ENCODE peak calls at places on chromosomes 4 and X, in five cellular contexts. R is NCI-H345, Q is mesendoderm, I is left ventricle myocardium inferior, X is GM04504. P is an unnamed sample.

GRCh38 chr4:100224701-100225100 is 34.4 kb upstream of the DDIT4L start:
- DNase-seq in R (no peak), Q (peak; percentile 38), I (no peak), X (no peak), P (no peak)

GRCh38 chr4:53716471-53717063 is 125.3 kb upstream of the LNX1 start:
- DNase-seq in R (no peak), Q (no peak), I (no peak), X (no peak), P (no peak)

GRCh38 chr4:15068298-15068697 is 66.0 kb downstream of the CPEB2 start:
- DNase-seq in R (no peak), Q (no peak), I (no peak), X (no peak), P (no peak)

GRCh38 chr4:104909376-104909775 is 237.3 kb upstream of the TET2 start:
- DNase-seq in R (no peak), Q (no peak), I (no peak), X (no peak), P (no peak)

GRCh38 chr4:62263454-62263853 is 1063.3 kb downstream of the ADGRL3 start:
- DNase-seq in R (no peak), Q (no peak), I (no peak), X (no peak), P (no peak)

GRCh38 chrX:152070186-152070585 is 68.2 kb downstream of the MAGEA10 start:
- DNase-seq in R (no peak), Q (no peak), I (no peak), X (no peak), P (no peak)

GRCh38 chr4:74045772-74046171 is 7.3 kb upstream of the CXCL3 start:
- DNase-seq in R (no peak), Q (no peak), I (no peak), X (no peak), P (no peak)

GRCh38 chr4:141540643-141541042 is 95.7 kb upstream of the IL15 start:
- DNase-seq in R (no peak), Q (no peak), I (no peak), X (no peak), P (peak; percentile 2)

GRCh38 chr4:186144180-186144579 is 39.7 kb downstream of the FAM149A start:
- DNase-seq in R (peak; percentile 55), Q (peak; percentile 59), I (peak; percentile 25), X (no peak), P (peak; percentile 1)

GRCh38 chrX:46485897-46486296 is 59.3 kb downstream of the ZNF674 start:
- DNase-seq in R (no peak), Q (peak; percentile 26), I (no peak), X (no peak), P (no peak)

GRCh38 chrX:45714864-45715263 is 514.2 kb upstream of the DIPK2B start:
- DNase-seq in R (no peak), Q (no peak), I (no peak), X (peak; percentile 68), P (no peak)

GRCh38 chrX:136138939-136139338 is 8.4 kb upstream of the FHL1 start:
- DNase-seq in R (no peak), Q (no peak), I (no peak), X (no peak), P (no peak)

GRCh38 chr4:10623241-10623640 is 61.3 kb downstream of the CLNK start:
- DNase-seq in R (no peak), Q (peak; percentile 13), I (no peak), X (no peak), P (no peak)

P was measured in dermis microvascular lymphatic vessel endothelial cell.